ENCODE peak calls at places on chromosome 20, in ten cellular contexts. I is SW480; H is T-cell; R is stromal cell of bone marrow; Y is DMS79 treated with DMSO at 0.1 percent for 48 hours; U is midbrain; O is thyroid gland; X is HFF-Myc; W is SW 1271; G is central memory CD4-positive, alpha-beta T cell. P is an unnamed sample.

GRCh38 chr20:43925786-43926185 is 11.1 kb downstream of the TOX2 start:
- DNase-seq in I (no peak), O (no peak), R (no peak), G (no peak), H (no peak), X (no peak), W (no peak), U (no peak), Y (peak), P (no peak)

GRCh38 chr20:25032065-25032477 is 25.9 kb downstream of the ACSS1 start:
- DNase-seq in I (no peak), G (no peak), O (no peak), R (no peak), H (no peak), W (no peak), Y (no peak), U (peak), X (no peak), P (no peak)

GRCh38 chr20:63642518-63643247 is 10.5 kb downstream of the STMN3 start:
- DNase-seq in G (no peak), X (no peak), W (no peak), O (peak), I (peak), Y (no peak), H (no peak), R (no peak), U (no peak), P (no peak)

GRCh38 chr20:36745234-36745926 is 510 bp downstream of the NDRG3 start:
- DNase-seq in I (peak), H (no peak), Y (no peak), W (no peak), X (no peak), U (no peak), R (no peak), O (no peak), G (no peak), P (no peak)

GRCh38 chr20:44233436-44234016 is 13.6 kb upstream of the GDAP1L1 start:
- DNase-seq in R (no peak), X (no peak), I (peak), G (no peak), W (no peak), U (no peak), H (no peak), Y (no peak), O (no peak), P (no peak)

GRCh38 chr20:61400499-61400898 is 148.4 kb downstream of the CDH4 start:
- DNase-seq in U (no peak), O (no peak), I (no peak), R (no peak), W (no peak), Y (no peak), G (no peak), X (no peak), H (no peak), P (no peak)

GRCh38 chr20:33522256-33522820 is 32.4 kb downstream of the CBFA2T2 start:
- DNase-seq in I (no peak), W (no peak), Y (no peak), H (no peak), R (no peak), O (no peak), U (no peak), G (no peak), X (no peak), P (no peak)

GRCh38 chr20:46012926-46013825 is 4.5 kb downstream of the MMP9 start:
- DNase-seq in R (no peak), I (no peak), W (no peak), X (no peak), Y (no peak), O (no peak), G (no peak), H (no peak), U (no peak), P (no peak)

GRCh38 chr20:36802326-36803223 is 29.0 kb upstream of the DSN1 start:
- DNase-seq in R (peak), Y (no peak), G (no peak), W (no peak), U (no peak), H (no peak), I (peak), X (no peak), O (no peak), P (no peak)

GRCh38 chr20:10228330-10228729 is 9.7 kb downstream of the SNAP25 start:
- DNase-seq in U (no peak), R (no peak), X (no peak), G (no peak), H (no peak), W (no peak), O (no peak), Y (peak), I (no peak), P (no peak)

GRCh38 chr20:32289661-32290431 is 12.4 kb downstream of the KIF3B start:
- DNase-seq in G (no peak), W (no peak), H (no peak), U (no peak), I (no peak), O (peak), R (no peak), Y (no peak), X (no peak), P (no peak)

GRCh38 chr20:32481311-32482103 is 103.6 kb downstream of the NOL4L start:
- DNase-seq in X (no peak), W (no peak), H (no peak), Y (no peak), G (no peak), I (no peak), U (peak), R (no peak), O (no peak), P (no peak)

GRCh38 chr20:24109537-24109936 is 121.0 kb upstream of the GGTLC1 start:
- DNase-seq in G (no peak), U (no peak), R (no peak), X (no peak), I (no peak), Y (no peak), O (no peak), H (no peak), W (no peak), P (no peak)

GRCh38 chr20:20407891-20408805 is 40.2 kb downstream of the INSM1 start:
- DNase-seq in R (no peak), Y (peak), X (peak), W (no peak), U (peak), I (peak), G (no peak), O (no peak), H (no peak), P (no peak)

GRCh38 chr20:41900292-41900691 is 282.1 kb upstream of the CHD6 start:
- DNase-seq in R (no peak), O (no peak), I (no peak), Y (no peak), H (no peak), U (no peak), G (no peak), X (no peak), W (no peak), P (no peak)

GRCh38 chr20:44215125-44215524 is 4.6 kb upstream of the OSER1 start:
- DNase-seq in I (peak), O (peak), H (peak), Y (no peak), R (peak), U (peak), X (no peak), W (no peak), G (peak), P (no peak)

GRCh38 chr20:38179846-38180245 is 14.8 kb upstream of the TGM2 start:
- DNase-seq in X (no peak), G (no peak), U (no peak), I (no peak), W (no peak), H (no peak), R (no peak), O (no peak), Y (no peak), P (no peak)

GRCh38 chr20:40268321-40269075 is 420.5 kb downstream of the MAFB start:
- DNase-seq in X (no peak), O (no peak), R (no peak), U (no peak), G (no peak), H (no peak), I (no peak), W (no peak), Y (no peak), P (no peak)

GRCh38 chr20:16865406-16865805 is 117.2 kb downstream of the OTOR start:
- DNase-seq in G (no peak), W (no peak), R (no peak), U (no peak), O (no peak), X (no peak), H (no peak), Y (no peak), I (no peak), P (no peak)

GRCh38 chr20:62671765-62672164 is 29.5 kb downstream of the SLCO4A1 start:
- DNase-seq in I (no peak), G (no peak), R (no peak), W (no peak), H (no peak), U (no peak), Y (no peak), X (no peak), O (no peak), P (no peak)

GRCh38 chr20:38300433-38300832 is 3.5 kb upstream of the BPI start:
- DNase-seq in Y (no peak), R (no peak), U (no peak), H (no peak), G (no peak), I (no peak), W (no peak), X (no peak), O (no peak), P (no peak)